ENCODE peak calls at places on chromosomes 2 and 18, in nine cellular contexts. L is left lung; D is A549; C is CD8-positive, alpha-beta T cell; Y is right atrium auricular region; E is sigmoid colon; S is astrocyte; U is coronary artery; P is PC-9. N is an unnamed sample.
A peak's percentile ranks its signal among the peaks of the same experiment; 100 is the strongest.

GRCh38 chr2:157628532-157629415 is at the start of gene ACVR1C:
- DNase-seq in L (peak; percentile 65), D (peak; percentile 84), C (peak; percentile 32), Y (no peak), E (peak; percentile 67), S (peak; percentile 47), U (peak; percentile 69), P (peak; percentile 58), N (peak; percentile 64)

GRCh38 chr2:138780451-138780880 is 276 bp upstream of the NXPH2 start:
- DNase-seq in L (no peak), D (no peak), C (no peak), Y (no peak), E (no peak), S (no peak), U (no peak), P (no peak), N (no peak)

GRCh38 chr2:39068757-39069515 is 51.9 kb downstream of the SOS1 start:
- DNase-seq in L (no peak), D (peak; percentile 14), C (no peak), Y (no peak), E (no peak), S (peak; percentile 33), U (no peak), P (no peak), N (peak; percentile 89)

GRCh38 chr2:178412047-178412446 is 38.9 kb downstream of the PRKRA start:
- DNase-seq in L (no peak), D (no peak), C (no peak), Y (no peak), E (no peak), S (no peak), U (no peak), P (no peak), N (no peak)

GRCh38 chr2:735670-736218 is 58.5 kb upstream of the TMEM18 start:
- DNase-seq in L (no peak), D (no peak), C (no peak), Y (no peak), E (no peak), S (no peak), U (no peak), P (no peak), N (no peak)

GRCh38 chr18:35912332-35912731 is 60.1 kb upstream of the RMP24 start:
- DNase-seq in L (no peak), D (no peak), C (no peak), Y (no peak), E (no peak), S (no peak), U (no peak), P (no peak), N (no peak)

GRCh38 chr2:28528206-28528605 is 32.3 kb downstream of the PLB1 start:
- DNase-seq in L (no peak), D (no peak), C (no peak), Y (no peak), E (no peak), S (no peak), U (no peak), P (no peak), N (no peak)

GRCh38 chr2:10009811-10010781 is 33.3 kb upstream of the KLF11 start:
- DNase-seq in L (peak; percentile 72), D (no peak), C (no peak), Y (peak; percentile 89), E (peak; percentile 95), S (peak; percentile 66), U (peak; percentile 92), P (no peak), N (no peak)

GRCh38 chr2:43227830-43228280 is 1.4 kb upstream of the ZFP36L2 start:
- DNase-seq in L (no peak), D (no peak), C (no peak), Y (no peak), E (no peak), S (no peak), U (no peak), P (no peak), N (peak; percentile 19)

GRCh38 chr2:43228341-43228751 is 1.9 kb upstream of the ZFP36L2 start:
- DNase-seq in L (no peak), D (no peak), C (no peak), Y (no peak), E (no peak), S (no peak), U (no peak), P (no peak), N (no peak)

GRCh38 chr2:43225788-43226557 is 433 bp downstream of the ZFP36L2 start:
- DNase-seq in L (peak; percentile 80), D (peak; percentile 84), C (peak; percentile 47), Y (no peak), E (peak; percentile 83), S (peak; percentile 58), U (no peak), P (no peak), N (peak; percentile 36)

GRCh38 chr2:43226558-43226954 is at the start of gene ZFP36L2:
- DNase-seq in L (peak; percentile 97), D (peak; percentile 96), C (peak; percentile 89), Y (peak; percentile 97), E (peak; percentile 98), S (peak; percentile 84), U (peak; percentile 97), P (peak; percentile 99), N (peak; percentile 97)

DNA sequence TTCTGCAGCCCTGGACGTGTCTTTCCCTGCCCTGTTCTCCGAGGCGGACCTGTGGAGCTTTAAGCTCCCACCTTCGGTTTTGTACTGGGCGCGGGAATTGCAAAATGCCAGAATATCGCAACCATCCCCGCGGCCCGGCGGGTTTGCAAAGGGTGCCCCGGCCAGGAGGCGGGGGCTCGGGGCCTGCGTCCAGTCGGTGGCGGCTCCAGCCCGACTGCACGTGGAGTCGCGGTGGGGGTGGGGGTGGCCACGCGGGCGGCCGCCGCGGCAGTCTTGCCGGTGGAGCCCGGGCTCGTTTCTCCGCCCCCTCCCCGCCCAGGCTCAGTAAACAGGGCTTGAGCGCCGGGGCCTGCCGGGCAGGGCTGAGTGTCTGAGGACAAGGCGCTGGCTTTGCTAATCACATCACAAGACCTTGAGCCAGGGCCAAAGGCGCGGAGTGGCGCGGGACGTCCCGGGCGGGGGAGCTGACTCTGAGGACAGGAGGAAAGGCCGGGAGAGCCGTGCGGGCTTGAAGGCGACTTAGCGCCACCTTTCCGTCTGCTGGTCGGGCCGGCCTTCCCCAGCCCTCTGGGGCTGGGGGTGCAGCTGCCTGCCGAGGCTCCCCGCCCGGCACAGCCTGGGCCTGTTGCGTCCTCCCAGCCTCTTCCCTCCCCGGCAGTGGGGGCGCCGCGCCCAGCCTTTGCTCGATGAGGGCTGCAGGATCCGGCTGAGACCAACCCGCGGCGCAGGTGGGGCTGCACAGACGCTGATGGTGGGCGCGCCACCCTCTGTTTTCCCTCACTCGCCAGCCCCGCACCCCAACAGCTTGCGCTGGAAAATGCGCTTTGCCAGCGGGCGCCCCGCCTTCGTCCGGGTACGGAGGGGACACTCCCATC is 786 bp upstream of the ZFP36L2 start:
- DNase-seq in L (peak; percentile 95), D (peak; percentile 92), C (peak; percentile 35), Y (peak; percentile 97), E (peak; percentile 99), S (peak; percentile 57), U (peak; percentile 98), P (peak; percentile 91), N (peak; percentile 83)
- TF ChIP-seq CTCF in L (no peak), D (peak; percentile 39), C (no peak), Y (peak; percentile 38), E (peak; percentile 41), S (no peak), U (peak; percentile 38), P (peak; percentile 63), N (no peak)

DNA sequence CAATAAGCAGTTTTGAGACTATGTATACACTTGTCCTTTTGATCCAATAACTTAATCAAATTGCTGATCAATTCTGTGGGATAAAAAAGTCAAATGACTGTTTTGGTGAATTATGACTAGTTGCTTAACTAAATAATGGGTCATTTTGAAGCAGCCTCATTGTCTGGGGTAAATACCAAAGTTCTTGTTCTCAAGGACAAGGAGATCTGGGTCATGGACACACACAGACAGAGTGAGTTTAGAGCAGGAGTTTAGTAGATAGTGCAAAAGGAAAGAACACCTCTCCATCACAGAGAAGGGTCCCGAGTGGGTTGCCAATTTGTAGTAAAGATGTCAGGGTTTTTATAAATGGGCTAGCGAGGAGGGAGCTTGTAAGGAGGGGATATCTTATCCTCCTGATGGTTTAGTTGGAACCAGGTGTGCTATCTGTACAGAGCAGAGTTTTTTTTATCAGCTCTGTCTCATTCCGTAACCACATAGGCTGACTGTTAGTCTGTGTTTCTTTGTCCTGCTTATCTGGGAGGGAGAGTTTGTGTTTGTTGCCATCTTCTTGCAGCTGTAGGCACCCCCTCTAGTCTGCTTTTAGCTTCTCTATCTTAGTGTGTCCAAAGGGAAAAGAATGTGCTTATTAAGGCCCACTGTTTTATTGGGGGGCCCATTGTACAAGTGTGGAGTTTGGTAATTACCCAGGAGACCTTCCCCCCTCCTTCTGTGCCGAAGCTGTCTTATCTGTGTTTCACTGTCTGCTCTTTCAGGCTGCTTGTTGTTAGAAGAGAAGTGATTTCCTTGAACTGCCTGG is 48.7 kb upstream of the C1GALT1C1L start:
- DNase-seq in L (no peak), D (no peak), C (no peak), Y (no peak), E (no peak), S (peak; percentile 49), U (no peak), P (no peak), N (no peak)
- H3K4me3 ChIP-seq in L (no peak overlapping the region), D (no peak overlapping the region), C (no peak overlapping the region), Y (no peak overlapping the region), E (no peak overlapping the region), S (no peak overlapping the region), U (no peak overlapping the region), P (no peak overlapping the region), N (no peak overlapping the region)

DNA sequence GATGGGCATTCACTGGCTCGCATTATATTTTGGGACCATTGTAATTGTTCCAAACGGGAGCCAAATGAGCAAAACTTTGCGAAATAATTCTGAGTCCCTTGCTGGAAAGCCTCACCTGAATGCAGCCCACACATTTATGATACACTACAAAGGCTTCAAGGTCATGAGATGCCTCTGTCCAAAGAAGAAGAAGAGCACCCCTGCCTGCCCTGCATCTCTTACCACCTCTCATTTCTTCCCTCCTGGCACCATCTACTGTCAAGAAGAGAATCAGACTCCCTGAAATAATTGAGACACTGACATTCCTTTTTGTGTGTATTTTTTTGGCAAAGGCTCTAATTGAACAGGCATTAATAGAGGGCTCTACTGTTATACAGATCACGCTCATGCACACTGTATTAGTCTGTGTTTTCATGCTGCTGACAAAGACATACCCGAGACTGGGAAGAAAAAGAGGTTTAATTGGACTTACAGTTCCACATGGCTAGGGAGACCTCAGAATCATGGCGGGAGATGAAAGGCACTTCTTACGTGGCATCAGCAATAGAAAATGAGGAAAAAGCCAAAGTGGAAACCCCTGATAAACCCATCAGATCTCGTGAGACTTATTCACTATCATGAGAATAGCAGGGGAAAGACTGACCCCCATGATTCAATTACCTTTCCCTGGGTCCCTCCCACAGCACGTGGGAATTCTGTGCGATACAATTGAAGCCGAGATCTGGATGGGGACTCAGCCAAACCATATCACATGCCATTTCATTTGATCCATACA is 176.3 kb downstream of the ALPK2 start:
- DNase-seq in L (no peak), D (no peak), C (no peak), Y (no peak), E (no peak), S (no peak), U (no peak), P (no peak), N (no peak)
- TF ChIP-seq CTCF in L (no peak), D (peak; percentile 12), C (no peak), Y (no peak), E (no peak), S (no peak), U (no peak), P (no peak), N (no peak)

DNA sequence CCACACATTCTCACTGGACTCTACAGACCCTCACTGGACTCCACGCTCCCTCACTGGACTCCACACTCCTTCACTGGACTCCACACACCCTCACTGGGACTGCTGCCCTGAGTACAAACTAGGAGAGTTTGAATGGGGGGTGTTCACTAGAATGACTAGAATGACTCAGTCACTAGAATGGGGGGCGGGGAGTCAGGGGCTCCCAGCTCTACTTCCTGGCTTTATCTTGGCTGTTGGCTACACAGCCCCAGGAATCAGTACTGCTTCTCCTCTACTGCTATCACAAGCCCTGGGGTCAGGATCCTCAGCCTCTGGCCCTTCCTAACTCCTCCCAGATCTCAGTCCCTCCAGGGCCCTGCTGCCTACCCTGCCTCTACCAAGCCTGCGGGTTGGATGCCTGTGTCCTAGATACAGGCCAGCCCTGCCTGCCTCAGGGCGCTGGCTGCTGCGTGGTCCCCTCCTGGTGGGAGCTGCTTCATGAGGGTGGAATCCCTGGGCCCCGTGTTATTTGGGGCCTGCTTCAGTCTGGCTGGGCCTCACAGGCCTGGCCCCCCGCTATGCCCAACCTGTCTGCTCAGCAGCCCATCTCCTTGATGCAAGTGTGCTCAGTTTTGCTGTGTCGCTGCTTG is 7.8 kb downstream of the PTMA start:
- DNase-seq in L (no peak), D (no peak), C (no peak), Y (no peak), E (no peak), S (no peak), U (no peak), P (no peak), N (no peak)
- H3K4me3 ChIP-seq in L (no peak overlapping the region), D (no peak overlapping the region), C (no peak overlapping the region), Y (no peak overlapping the region), E (no peak overlapping the region), S (no peak overlapping the region), U (no peak overlapping the region), P (no peak overlapping the region), N (no peak overlapping the region)

N was measured in epithelial cell of esophagus.